ENCODE peak calls at places on chromosomes 13 and 19, in four cellular contexts. One of them, this sample, is unnamed.

GRCh38 chr13:95564948-95565347 is 12.4 kb downstream of the CLDN10 start:
- DNase-seq in astrocyte of the hippocampus: peak; percentile 53
- DNase-seq in thoracic aorta: no peak
- DNase-seq in right atrium auricular region: no peak
- DNase-seq in this sample: no peak

GRCh38 chr19:8731428-8732169 is 10.2 kb downstream of the OR2Z1 start:
- DNase-seq in astrocyte of the hippocampus: no peak
- DNase-seq in thoracic aorta: no peak
- DNase-seq in right atrium auricular region: no peak
- DNase-seq in this sample: no peak

GRCh38 chr19:45590300-45591003 is 5.8 kb upstream of the OPA3 start:
- DNase-seq in astrocyte of the hippocampus: no peak
- DNase-seq in thoracic aorta: no peak
- DNase-seq in right atrium auricular region: no peak
- DNase-seq in this sample: no peak

GRCh38 chr13:98273824-98274786 is 97.0 kb upstream of the RNF113B start:
- DNase-seq in astrocyte of the hippocampus: peak; percentile 55
- DNase-seq in thoracic aorta: no peak
- DNase-seq in right atrium auricular region: no peak
- DNase-seq in this sample: no peak

GRCh38 chr19:44644391-44645016 is 794 bp downstream of the PVR start:
- DNase-seq in astrocyte of the hippocampus: peak; percentile 68
- DNase-seq in thoracic aorta: no peak
- DNase-seq in right atrium auricular region: no peak
- DNase-seq in this sample: no peak

GRCh38 chr19:590396-590745 is 690 bp downstream of the HCN2 start:
- DNase-seq in astrocyte of the hippocampus: peak; percentile 71
- DNase-seq in thoracic aorta: no peak
- DNase-seq in right atrium auricular region: no peak
- DNase-seq in this sample: no peak

GRCh38 chr19:3080281-3080680 is 13.9 kb upstream of the GNA11 start:
- DNase-seq in astrocyte of the hippocampus: peak; percentile 56
- DNase-seq in thoracic aorta: no peak
- DNase-seq in right atrium auricular region: no peak
- DNase-seq in this sample: no peak

GRCh38 chr13:46894534-46894906 is 2.3 kb downstream of the HTR2A start:
- DNase-seq in astrocyte of the hippocampus: no peak
- DNase-seq in thoracic aorta: no peak
- DNase-seq in right atrium auricular region: no peak
- DNase-seq in this sample: no peak

GRCh38 chr13:107339209-107339608 is 771.3 kb upstream of the ARGLU1 start:
- DNase-seq in astrocyte of the hippocampus: no peak
- DNase-seq in thoracic aorta: no peak
- DNase-seq in right atrium auricular region: no peak
- DNase-seq in this sample: no peak

GRCh38 chr19:53998223-53998622 is 6.8 kb downstream of the CACNG6 start:
- DNase-seq in astrocyte of the hippocampus: no peak
- DNase-seq in thoracic aorta: no peak
- DNase-seq in right atrium auricular region: no peak
- DNase-seq in this sample: no peak

GRCh38 chr13:34357435-34358232 is 539.7 kb downstream of the RFC3 start:
- DNase-seq in astrocyte of the hippocampus: peak; percentile 57
- DNase-seq in thoracic aorta: no peak
- DNase-seq in right atrium auricular region: no peak
- DNase-seq in this sample: no peak

GRCh38 chr13:90414691-90415596 is 932.5 kb upstream of the MIR17HG start:
- DNase-seq in astrocyte of the hippocampus: peak; percentile 60
- DNase-seq in thoracic aorta: no peak
- DNase-seq in right atrium auricular region: no peak
- DNase-seq in this sample: no peak

GRCh38 chr13:102710261-102710679 is 15.4 kb upstream of the METTL21C start:
- DNase-seq in astrocyte of the hippocampus: no peak
- DNase-seq in thoracic aorta: no peak
- DNase-seq in right atrium auricular region: no peak
- DNase-seq in this sample: no peak

GRCh38 chr19:55058781-55059610 is 4.0 kb downstream of the RDH13 start:
- DNase-seq in astrocyte of the hippocampus: no peak
- DNase-seq in thoracic aorta: no peak
- DNase-seq in right atrium auricular region: no peak
- DNase-seq in this sample: no peak

GRCh38 chr13:111153977-111154332 is 38.8 kb downstream of the ARHGEF7 start:
- DNase-seq in astrocyte of the hippocampus: no peak
- DNase-seq in thoracic aorta: no peak
- DNase-seq in right atrium auricular region: peak; percentile 70
- DNase-seq in this sample: no peak

GRCh38 chr13:84910423-84910822 is 888.8 kb downstream of the SLITRK6 start:
- DNase-seq in astrocyte of the hippocampus: no peak
- DNase-seq in thoracic aorta: no peak
- DNase-seq in right atrium auricular region: no peak
- DNase-seq in this sample: no peak

GRCh38 chr13:93624371-93624777 is 397.8 kb downstream of the GPC6 start:
- DNase-seq in astrocyte of the hippocampus: peak; percentile 58
- DNase-seq in thoracic aorta: no peak
- DNase-seq in right atrium auricular region: no peak
- DNase-seq in this sample: no peak

GRCh38 chr19:3708207-3708931 is at the start of gene TJP3:
- DNase-seq in astrocyte of the hippocampus: peak; percentile 58
- DNase-seq in thoracic aorta: no peak
- DNase-seq in right atrium auricular region: no peak
- DNase-seq in this sample: no peak

GRCh38 chr13:46134961-46135522 is 30.2 kb upstream of the CPB2 start:
- DNase-seq in astrocyte of the hippocampus: peak; percentile 22
- DNase-seq in thoracic aorta: no peak
- DNase-seq in right atrium auricular region: no peak
- DNase-seq in this sample: no peak

GRCh38 chr13:83940742-83941141 is 58.5 kb upstream of the SLITRK1 start:
- DNase-seq in astrocyte of the hippocampus: no peak
- DNase-seq in thoracic aorta: no peak
- DNase-seq in right atrium auricular region: no peak
- DNase-seq in this sample: no peak

GRCh38 chr19:32708457-32708856 is 11.1 kb upstream of the TDRD12 start:
- DNase-seq in astrocyte of the hippocampus: no peak
- DNase-seq in thoracic aorta: no peak
- DNase-seq in right atrium auricular region: no peak
- DNase-seq in this sample: no peak

GRCh38 chr19:17654993-17655392 is 33.2 kb downstream of the UNC13A start:
- DNase-seq in astrocyte of the hippocampus: no peak
- DNase-seq in thoracic aorta: no peak
- DNase-seq in right atrium auricular region: no peak
- DNase-seq in this sample: no peak

GRCh38 chr19:13978306-13978705 is 26.0 kb downstream of the DCAF15 start:
- DNase-seq in astrocyte of the hippocampus: peak; percentile 62
- DNase-seq in thoracic aorta: peak; percentile 52
- DNase-seq in right atrium auricular region: peak; percentile 89
- DNase-seq in this sample: no peak

GRCh38 chr19:3120611-3121231 is 15.1 kb upstream of the GNA15 start:
- DNase-seq in astrocyte of the hippocampus: no peak
- DNase-seq in thoracic aorta: no peak
- DNase-seq in right atrium auricular region: no peak
- DNase-seq in this sample: no peak

GRCh38 chr19:50661087-50661486 is 11.8 kb downstream of the C19orf81 start:
- DNase-seq in astrocyte of the hippocampus: no peak
- DNase-seq in thoracic aorta: no peak
- DNase-seq in right atrium auricular region: no peak
- DNase-seq in this sample: no peak

GRCh38 chr19:17090501-17091074 is 15.0 kb downstream of the MYO9B start:
- DNase-seq in astrocyte of the hippocampus: no peak
- DNase-seq in thoracic aorta: no peak
- DNase-seq in right atrium auricular region: no peak
- DNase-seq in this sample: no peak

GRCh38 chr13:27088619-27089018 is 83.0 kb downstream of the USP12 start:
- DNase-seq in astrocyte of the hippocampus: no peak
- DNase-seq in thoracic aorta: no peak
- DNase-seq in right atrium auricular region: no peak
- DNase-seq in this sample: no peak

GRCh38 chr13:26541678-26542553 is 15.6 kb upstream of the WASF3 start:
- DNase-seq in astrocyte of the hippocampus: no peak
- DNase-seq in thoracic aorta: no peak
- DNase-seq in right atrium auricular region: no peak
- DNase-seq in this sample: no peak

GRCh38 chr19:23399443-23399842 is 4.2 kb upstream of the ZNF91 start:
- DNase-seq in astrocyte of the hippocampus: no peak
- DNase-seq in thoracic aorta: no peak
- DNase-seq in right atrium auricular region: no peak
- DNase-seq in this sample: no peak